ENCODE peak calls at places on chromosomes 7 and 10, in nine cellular contexts. M, P, Z, B, K, H, W, T and X are unnamed samples.

GRCh38 chr10:117137031-117137910 is 799 bp downstream of the VAX1 start:
- DNase-seq in M (no peak), P (no peak), Z (peak; percentile 58), B (no peak), K (no peak), H (peak; percentile 26), W (peak; percentile 57), T (peak; percentile 51), X (no peak)

GRCh38 chr7:107816053-107816566 is 13.1 kb upstream of the SLC26A3 start:
- DNase-seq in M (no peak), P (no peak), Z (no peak), B (no peak), K (no peak), H (peak; percentile 45), W (peak; percentile 5), T (no peak), X (no peak)

GRCh38 chr7:96203781-96204180 is 118.1 kb downstream of the SLC25A13 start:
- DNase-seq in M (no peak), P (no peak), Z (no peak), B (no peak), K (no peak), H (no peak), W (no peak), T (no peak), X (no peak)

GRCh38 chr7:139848274-139848673 is 19.2 kb downstream of the TBXAS1 start:
- DNase-seq in M (no peak), P (no peak), Z (no peak), B (no peak), K (no peak), H (no peak), W (no peak), T (no peak), X (no peak)

GRCh38 chr10:15744217-15744865 is 24.6 kb upstream of the ITGA8 start:
- DNase-seq in M (peak; percentile 40), P (no peak), Z (peak; percentile 44), B (peak; percentile 56), K (peak; percentile 78), H (peak; percentile 67), W (peak; percentile 30), T (peak; percentile 34), X (no peak)

GRCh38 chr7:141272417-141272816 is 198.6 kb downstream of the TMEM178B start:
- DNase-seq in M (no peak), P (no peak), Z (no peak), B (no peak), K (no peak), H (no peak), W (no peak), T (no peak), X (no peak)

GRCh38 chr7:158695726-158696452 is 8.7 kb downstream of the NCAPG2 start:
- DNase-seq in M (peak; percentile 83), P (no peak), Z (no peak), B (peak; percentile 77), K (peak; percentile 38), H (peak; percentile 94), W (peak; percentile 78), T (peak; percentile 44), X (no peak)

GRCh38 chr10:125061557-125062243 is 98.7 kb downstream of the CTBP2 start:
- DNase-seq in M (no peak), P (no peak), Z (no peak), B (no peak), K (peak; percentile 53), H (no peak), W (no peak), T (no peak), X (no peak)

GRCh38 chr7:145382762-145383161 is 546.9 kb upstream of the TPK1 start:
- DNase-seq in M (no peak), P (no peak), Z (no peak), B (no peak), K (no peak), H (no peak), W (no peak), T (no peak), X (no peak)

GRCh38 chr7:69091476-69091875 is 506.8 kb upstream of the AUTS2 start:
- DNase-seq in M (no peak), P (no peak), Z (no peak), B (no peak), K (no peak), H (no peak), W (no peak), T (no peak), X (no peak)

GRCh38 chr10:132237396-132237795 is 50.6 kb downstream of the DPYSL4 start:
- DNase-seq in M (no peak), P (no peak), Z (no peak), B (no peak), K (no peak), H (no peak), W (no peak), T (no peak), X (no peak)

GRCh38 chr7:156503195-156503594 is 137.4 kb upstream of the RNF32 start:
- DNase-seq in M (no peak), P (no peak), Z (no peak), B (peak; percentile 11), K (no peak), H (no peak), W (no peak), T (no peak), X (no peak)

GRCh38 chr10:51832652-51833383 is 133.4 kb upstream of the CSTF2T start:
- DNase-seq in M (no peak), P (no peak), Z (no peak), B (peak; percentile 93), K (peak; percentile 21), H (peak; percentile 74), W (peak; percentile 91), T (peak; percentile 100), X (no peak)

GRCh38 chr7:154783281-154783909 is 219.5 kb downstream of the PAXIP1 start:
- DNase-seq in M (no peak), P (no peak), Z (no peak), B (no peak), K (no peak), H (no peak), W (no peak), T (no peak), X (no peak)

GRCh38 chr7:134890246-134891240 is 95.8 kb upstream of the AGBL3 start:
- DNase-seq in M (peak; percentile 51), P (no peak), Z (peak; percentile 44), B (peak; percentile 57), K (no peak), H (peak; percentile 66), W (peak; percentile 82), T (no peak), X (no peak)

GRCh38 chr10:69087600-69088470 is at the start of gene SRGN:
- DNase-seq in M (peak; percentile 88), P (peak; percentile 64), Z (no peak), B (peak; percentile 62), K (peak; percentile 95), H (peak; percentile 98), W (peak; percentile 67), T (peak; percentile 99), X (no peak)

GRCh38 chr7:157702311-157703023 is 365.7 kb downstream of the DNAJB6 start:
- DNase-seq in M (no peak), P (no peak), Z (no peak), B (no peak), K (no peak), H (no peak), W (no peak), T (no peak), X (no peak)

GRCh38 chr7:140559410-140559809 is 80.1 kb upstream of the MKRN1 start:
- DNase-seq in M (no peak), P (no peak), Z (no peak), B (no peak), K (no peak), H (no peak), W (no peak), T (no peak), X (no peak)

DNA sequence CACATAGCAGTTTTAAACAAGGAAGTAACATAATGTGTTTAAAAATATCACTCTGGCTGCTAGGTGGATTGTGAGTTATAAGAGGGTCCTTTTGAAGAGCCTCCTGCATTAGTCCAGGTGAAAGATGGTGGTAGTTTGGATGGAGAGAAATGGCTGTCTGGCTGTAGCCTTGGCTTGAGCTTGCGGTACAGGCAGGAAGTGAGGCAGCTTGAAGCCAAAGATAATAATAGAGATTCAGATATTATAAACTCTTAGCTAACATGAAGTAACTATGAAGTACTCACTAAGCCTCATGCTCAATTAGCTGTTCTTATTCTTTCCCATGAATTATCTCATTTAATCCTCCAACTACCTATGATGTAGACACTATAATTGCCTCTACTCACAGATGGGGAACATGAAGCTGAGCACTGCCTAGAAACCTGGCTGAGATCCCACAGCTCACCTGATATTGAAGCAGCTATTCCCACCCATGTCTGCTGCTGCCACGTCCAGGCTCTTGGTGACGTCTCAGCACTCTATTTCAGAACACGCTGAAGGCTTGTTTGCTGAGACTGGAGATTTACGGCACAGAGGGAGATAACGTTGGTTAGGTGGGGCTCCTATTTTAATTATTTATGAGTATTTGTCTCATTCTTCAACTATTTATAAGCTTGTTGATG is 10.4 kb downstream of the C10orf120 start:
- DNase-seq in M (no peak), P (no peak), Z (no peak), B (no peak), K (no peak), H (peak; percentile 2), W (no peak), T (no peak), X (no peak)
- TF ChIP-seq CTCF in M (no peak), P (no peak), Z (no peak), B (no peak), K (no peak), H (no peak), W (no peak), T (no peak), X (no peak)

GRCh38 chr10:99353182-99353581 is 24.0 kb downstream of the CNNM1 start:
- DNase-seq in M (no peak), P (no peak), Z (no peak), B (no peak), K (no peak), H (no peak), W (no peak), T (no peak), X (no peak)
- TF ChIP-seq CTCF in M (no peak), P (no peak), Z (no peak), B (no peak), K (no peak), H (no peak), W (no peak), T (no peak), X (no peak)

DNA sequence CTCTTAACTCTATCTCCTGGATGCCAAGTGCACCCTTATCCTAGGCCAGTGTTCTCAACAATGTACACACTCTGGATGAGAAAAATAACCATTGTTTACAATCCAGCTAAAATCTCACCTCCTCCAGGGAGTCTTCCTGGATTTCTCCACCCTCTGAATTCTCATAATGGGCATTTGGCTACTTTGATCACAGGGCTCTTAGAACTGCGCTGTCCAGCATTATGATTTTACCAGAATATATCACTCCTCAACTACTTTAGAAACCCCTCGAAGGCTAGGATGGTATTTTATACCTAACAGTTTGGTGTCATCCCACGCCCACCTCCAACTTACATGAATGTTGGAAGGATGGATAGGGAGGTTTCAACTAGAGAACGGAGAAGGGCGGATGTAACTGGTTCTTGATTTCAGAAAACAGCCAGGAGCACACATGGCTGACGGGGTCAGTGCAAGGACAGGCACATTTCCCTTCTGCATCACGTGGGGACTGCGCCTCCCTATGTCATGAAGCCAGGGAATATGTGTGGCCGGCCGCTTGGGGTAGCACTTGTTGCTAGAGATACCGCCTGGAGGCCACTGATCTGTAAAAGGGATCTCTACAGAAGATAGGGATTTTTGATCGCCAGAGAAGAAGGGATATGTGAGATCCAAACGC is 1.2 kb upstream of the ATP6V0E2 start:
- DNase-seq in M (peak; percentile 87), P (no peak), Z (peak; percentile 65), B (peak; percentile 81), K (peak; percentile 71), H (peak; percentile 77), W (peak; percentile 82), T (peak; percentile 69), X (no peak)
- TF ChIP-seq CTCF in M (no peak), P (no peak), Z (no peak), B (peak; percentile 33), K (no peak), H (peak; percentile 28), W (peak; percentile 25), T (peak; percentile 32), X (peak; percentile 64)

GRCh38 chr7:17103170-17103569 is 195.3 kb upstream of the AHR start:
- DNase-seq in M (no peak), P (no peak), Z (no peak), B (no peak), K (no peak), H (no peak), W (no peak), T (no peak), X (no peak)
- TF ChIP-seq CTCF in M (no peak), P (no peak), Z (no peak), B (no peak), K (no peak), H (no peak), W (no peak), T (no peak), X (no peak)